ENCODE peak calls at places on chromosomes 1 and 21, in ten cellular contexts. I is HTR-8/SVneo; W is stimulated activated CD4-positive, alpha-beta T cell treated with anti-CD3 and anti-CD28 coated beads, Interleukin-12 subunit alpha, Interleukin-12 subunit beta, amount 100 ng/mL, for 4 hours; G is fibroblast of pulmonary artery; Y is NT2/D1; S is activated effector memory CD4-positive, alpha-beta T cell treated with Interleukin-2 at 50 U/mL for 16 hours; D is activated T-helper 1 cell treated with Interleukin-2 at 50 U/mL for 16 hours; F is Right ventricle myocardium inferior; V is M059J; R is fibroblast of mammary gland. H is an unnamed sample.

GRCh38 chr1:10578070-10578469 is 103.3 kb downstream of the PEX14 start:
- DNase-seq in I (no peak), W (no peak), G (no peak), Y (no peak), S (no peak), D (no peak), F (no peak), V (no peak), R (no peak), H (no peak)

GRCh38 chr1:68221971-68222355 is 10.4 kb downstream of the WLS start:
- DNase-seq in I (no peak), W (no peak), G (peak), Y (no peak), S (no peak), D (no peak), F (no peak), V (peak), R (peak), H (no peak)

GRCh38 chr21:32359719-32360260 is 33.0 kb downstream of the URB1 start:
- DNase-seq in I (peak), W (no peak), G (peak), Y (no peak), S (no peak), D (no peak), F (no peak), V (no peak), R (peak), H (no peak)

GRCh38 chr1:65235867-65236805 is 73.2 kb upstream of the DNAJC6 start:
- DNase-seq in I (peak), W (no peak), G (peak), Y (peak), S (no peak), D (no peak), F (no peak), V (peak), R (peak), H (no peak)

GRCh38 chr1:162285149-162285561 is 91.5 kb downstream of the SPATA46 start:
- DNase-seq in I (no peak), W (no peak), G (no peak), Y (no peak), S (no peak), D (no peak), F (no peak), V (peak), R (no peak), H (no peak)

GRCh38 chr21:43352568-43353281 is 74.2 kb downstream of the SIK1 start:
- DNase-seq in I (peak), W (no peak), G (peak), Y (no peak), S (no peak), D (no peak), F (no peak), V (peak), R (peak), H (peak)

GRCh38 chr21:43333301-43334062 is 93.4 kb downstream of the SIK1 start:
- DNase-seq in I (peak), W (no peak), G (peak), Y (peak), S (no peak), D (no peak), F (peak), V (peak), R (peak), H (no peak)

GRCh38 chr1:186102559-186103148 is 272.4 kb downstream of the TPR start:
- DNase-seq in I (peak), W (no peak), G (peak), Y (no peak), S (no peak), D (no peak), F (no peak), V (peak), R (peak), H (no peak)

GRCh38 chr1:166730299-166730888 is 108.9 kb upstream of the POGK start:
- DNase-seq in I (no peak), W (no peak), G (no peak), Y (peak), S (no peak), D (no peak), F (no peak), V (peak), R (no peak), H (no peak)

GRCh38 chr1:192104852-192105251 is 53.4 kb upstream of the RGS18 start:
- DNase-seq in I (peak), W (no peak), G (peak), Y (no peak), S (no peak), D (no peak), F (no peak), V (no peak), R (peak), H (no peak)

GRCh38 chr1:233983811-233984210 is 79.3 kb downstream of the SLC35F3 start:
- DNase-seq in I (no peak), W (no peak), G (no peak), Y (no peak), S (no peak), D (no peak), F (no peak), V (no peak), R (no peak), H (no peak)

GRCh38 chr21:14842641-14843040 is 222.2 kb downstream of the NRIP1 start:
- DNase-seq in I (no peak), W (no peak), G (no peak), Y (no peak), S (no peak), D (no peak), F (no peak), V (no peak), R (no peak), H (no peak)

GRCh38 chr1:96882096-96882495 is 160.5 kb downstream of the PTBP2 start:
- DNase-seq in I (no peak), W (no peak), G (no peak), Y (no peak), S (no peak), D (no peak), F (no peak), V (peak), R (no peak), H (no peak)

GRCh38 chr21:24894324-24894723 is 713.0 kb downstream of the MRPL39 start:
- DNase-seq in I (no peak), W (no peak), G (no peak), Y (no peak), S (no peak), D (no peak), F (no peak), V (no peak), R (no peak), H (no peak)

GRCh38 chr1:204319462-204319861 is 40.3 kb downstream of the PLEKHA6 start:
- DNase-seq in I (peak), W (no peak), G (peak), Y (no peak), S (no peak), D (no peak), F (no peak), V (peak), R (peak), H (no peak)

GRCh38 chr21:14308234-14308633 is 74.7 kb downstream of the HSPA13 start:
- DNase-seq in I (no peak), W (no peak), G (no peak), Y (no peak), S (no peak), D (no peak), F (no peak), V (no peak), R (no peak), H (no peak)

GRCh38 chr1:70140343-70140742 is 65.0 kb downstream of the LRRC40 start:
- DNase-seq in I (no peak), W (no peak), G (peak), Y (no peak), S (no peak), D (no peak), F (no peak), V (peak), R (peak), H (no peak)

GRCh38 chr1:62437273-62437945 is 560 bp downstream of the USP1 start:
- DNase-seq in I (no peak), W (peak), G (peak), Y (peak), S (peak), D (peak), F (peak), V (peak), R (no peak), H (peak)

GRCh38 chr1:228358039-228358763 is 48.4 kb downstream of the TRIM11 start:
- DNase-seq in I (no peak), W (no peak), G (no peak), Y (no peak), S (no peak), D (no peak), F (no peak), V (peak), R (no peak), H (no peak)

GRCh38 chr1:245969274-245969673 is 537.8 kb downstream of the SMYD3 start:
- DNase-seq in I (peak), W (no peak), G (peak), Y (no peak), S (no peak), D (no peak), F (no peak), V (peak), R (peak), H (no peak)

GRCh38 chr1:12173631-12174121 is 6.9 kb downstream of the TNFRSF1B start:
- DNase-seq in I (no peak), W (peak), G (no peak), Y (no peak), S (peak), D (peak), F (peak), V (no peak), R (no peak), H (peak)

GRCh38 chr1:162223488-162223887 is 153.2 kb downstream of the SPATA46 start:
- DNase-seq in I (no peak), W (no peak), G (no peak), Y (no peak), S (no peak), D (no peak), F (no peak), V (no peak), R (no peak), H (no peak)

GRCh38 chr1:1304331-1305299 is 3.1 kb downstream of the ACAP3 start:
- DNase-seq in I (peak), W (no peak), G (peak), Y (no peak), S (no peak), D (no peak), F (peak), V (peak), R (peak), H (no peak)

GRCh38 chr1:16980473-16981268 is at the start of gene MFAP2:
- DNase-seq in I (peak), W (no peak), G (peak), Y (no peak), S (no peak), D (no peak), F (no peak), V (peak), R (peak), H (peak)

GRCh38 chr1:170931650-170932049 is 3.7 kb upstream of the MROH9 start:
- DNase-seq in I (no peak), W (no peak), G (no peak), Y (no peak), S (no peak), D (no peak), F (no peak), V (no peak), R (no peak), H (no peak)

GRCh38 chr1:205610781-205611473 is 20.9 kb downstream of the ELK4 start:
- DNase-seq in I (no peak), W (no peak), G (no peak), Y (no peak), S (no peak), D (no peak), F (no peak), V (peak), R (no peak), H (no peak)

GRCh38 chr1:18532390-18533170 is 51.9 kb downstream of the KLHDC7A start:
- DNase-seq in I (no peak), W (no peak), G (no peak), Y (no peak), S (no peak), D (no peak), F (no peak), V (no peak), R (no peak), H (no peak)

GRCh38 chr21:28537371-28538079 is 455.2 kb downstream of the LTN1 start:
- DNase-seq in I (peak), W (no peak), G (peak), Y (no peak), S (no peak), D (no peak), F (no peak), V (peak), R (peak), H (no peak)

GRCh38 chr1:24562625-24563024 is 6.7 kb downstream of the NCMAP start:
- DNase-seq in I (no peak), W (no peak), G (no peak), Y (no peak), S (no peak), D (no peak), F (no peak), V (peak), R (no peak), H (no peak)

H was measured in B cell.